ENCODE peak calls at places on chromosomes 2 and 18, in four cellular contexts. One of them, this sample, is unnamed.

GRCh38 chr18:581106-581505 is 926 bp downstream of the CETN1 start:
- DNase-seq in NCI-H774: no peak
- DNase-seq in NCI-H510A treated with DMSO at 0.1 percent for 48 hours: no peak
- DNase-seq in posterior cingulate gyrus: no peak
- DNase-seq in this sample: no peak

GRCh38 chr2:71801969-71802368 is 345.7 kb downstream of the CYP26B1 start:
- DNase-seq in NCI-H774: no peak
- DNase-seq in NCI-H510A treated with DMSO at 0.1 percent for 48 hours: no peak
- DNase-seq in posterior cingulate gyrus: no peak
- DNase-seq in this sample: peak

GRCh38 chr18:28161608-28162599 is 15.0 kb downstream of the CDH2 start:
- DNase-seq in posterior cingulate gyrus: no peak
- DNase-seq in NCI-H774: no peak
- DNase-seq in NCI-H510A treated with DMSO at 0.1 percent for 48 hours: no peak
- DNase-seq in this sample: no peak

GRCh38 chr18:68797901-68798300 is at the start of gene CCDC102B:
- DNase-seq in posterior cingulate gyrus: no peak
- DNase-seq in NCI-H510A treated with DMSO at 0.1 percent for 48 hours: peak
- DNase-seq in NCI-H774: no peak
- DNase-seq in this sample: no peak

GRCh38 chr2:138780451-138780880 is 276 bp upstream of the NXPH2 start:
- DNase-seq in NCI-H774: no peak
- DNase-seq in NCI-H510A treated with DMSO at 0.1 percent for 48 hours: no peak
- DNase-seq in posterior cingulate gyrus: peak
- DNase-seq in this sample: no peak

GRCh38 chr2:233384017-233384416 is 29.7 kb downstream of the DGKD start:
- DNase-seq in NCI-H510A treated with DMSO at 0.1 percent for 48 hours: no peak
- DNase-seq in posterior cingulate gyrus: no peak
- DNase-seq in NCI-H774: no peak
- DNase-seq in this sample: no peak

GRCh38 chr18:9545029-9545428 is 69.3 kb downstream of the PPP4R1 start:
- DNase-seq in posterior cingulate gyrus: no peak
- DNase-seq in NCI-H774: no peak
- DNase-seq in NCI-H510A treated with DMSO at 0.1 percent for 48 hours: no peak
- DNase-seq in this sample: no peak

GRCh38 chr2:129929321-129930290 is 49.9 kb upstream of the RAB6C start:
- DNase-seq in NCI-H510A treated with DMSO at 0.1 percent for 48 hours: no peak
- DNase-seq in NCI-H774: no peak
- DNase-seq in posterior cingulate gyrus: no peak
- DNase-seq in this sample: no peak

GRCh38 chr2:133680399-133681044 is 112.3 kb upstream of the NCKAP5 start:
- DNase-seq in NCI-H774: no peak
- DNase-seq in NCI-H510A treated with DMSO at 0.1 percent for 48 hours: no peak
- DNase-seq in posterior cingulate gyrus: no peak
- DNase-seq in this sample: no peak

GRCh38 chr2:16239296-16239850 is 299.0 kb downstream of the MYCN start:
- DNase-seq in NCI-H510A treated with DMSO at 0.1 percent for 48 hours: no peak
- DNase-seq in posterior cingulate gyrus: no peak
- DNase-seq in NCI-H774: no peak
- DNase-seq in this sample: no peak

GRCh38 chr2:215745316-215745715 is 268.0 kb downstream of the MREG start:
- DNase-seq in posterior cingulate gyrus: no peak
- DNase-seq in NCI-H774: no peak
- DNase-seq in NCI-H510A treated with DMSO at 0.1 percent for 48 hours: no peak
- DNase-seq in this sample: no peak

GRCh38 chr2:126041648-126042047 is 614.3 kb upstream of the GYPC start:
- DNase-seq in posterior cingulate gyrus: no peak
- DNase-seq in NCI-H510A treated with DMSO at 0.1 percent for 48 hours: no peak
- DNase-seq in NCI-H774: no peak
- DNase-seq in this sample: no peak

GRCh38 chr2:69381337-69381737 is 5.7 kb downstream of the GFPT1 start:
- DNase-seq in NCI-H510A treated with DMSO at 0.1 percent for 48 hours: no peak
- DNase-seq in NCI-H774: no peak
- DNase-seq in posterior cingulate gyrus: no peak
- DNase-seq in this sample: no peak

GRCh38 chr18:26531600-26532150 is 16.7 kb downstream of the KCTD1 start:
- DNase-seq in posterior cingulate gyrus: no peak
- DNase-seq in NCI-H510A treated with DMSO at 0.1 percent for 48 hours: no peak
- DNase-seq in NCI-H774: no peak
- DNase-seq in this sample: no peak

GRCh38 chr2:215738360-215738759 is 275.0 kb downstream of the MREG start:
- DNase-seq in posterior cingulate gyrus: no peak
- DNase-seq in NCI-H774: no peak
- DNase-seq in NCI-H510A treated with DMSO at 0.1 percent for 48 hours: no peak
- DNase-seq in this sample: no peak

GRCh38 chr2:176461686-176462376 is 192.6 kb downstream of the MTX2 start:
- DNase-seq in posterior cingulate gyrus: no peak
- DNase-seq in NCI-H510A treated with DMSO at 0.1 percent for 48 hours: no peak
- DNase-seq in NCI-H774: no peak
- DNase-seq in this sample: no peak

GRCh38 chr2:49105506-49105905 is 48.8 kb downstream of the FSHR start:
- DNase-seq in NCI-H774: no peak
- DNase-seq in NCI-H510A treated with DMSO at 0.1 percent for 48 hours: no peak
- DNase-seq in posterior cingulate gyrus: no peak
- DNase-seq in this sample: no peak

GRCh38 chr18:13452448-13452811 is 233.9 kb downstream of the LDLRAD4 start:
- DNase-seq in NCI-H774: no peak
- DNase-seq in posterior cingulate gyrus: peak
- DNase-seq in NCI-H510A treated with DMSO at 0.1 percent for 48 hours: no peak
- DNase-seq in this sample: no peak

GRCh38 chr18:26477828-26478466 is 70.4 kb downstream of the KCTD1 start:
- DNase-seq in NCI-H510A treated with DMSO at 0.1 percent for 48 hours: no peak
- DNase-seq in posterior cingulate gyrus: no peak
- DNase-seq in NCI-H774: no peak
- DNase-seq in this sample: no peak

GRCh38 chr2:85183481-85183880 is 50.3 kb downstream of the TCF7L1 start:
- DNase-seq in posterior cingulate gyrus: peak
- DNase-seq in NCI-H774: no peak
- DNase-seq in NCI-H510A treated with DMSO at 0.1 percent for 48 hours: no peak
- DNase-seq in this sample: no peak

GRCh38 chr2:228839506-228839905 is 431.6 kb downstream of the PID1 start:
- DNase-seq in NCI-H774: no peak
- DNase-seq in posterior cingulate gyrus: no peak
- DNase-seq in NCI-H510A treated with DMSO at 0.1 percent for 48 hours: no peak
- DNase-seq in this sample: no peak

This sample was measured in cerebellum.